ENCODE peak calls at places on chromosome 9, in nine cellular contexts. Y is DND-41; S is H1; F is cardiac muscle cell; U is PC-9; N is dorsolateral prefrontal cortex; I is CD4-positive, alpha-beta memory T cell; M is psoas muscle; X is BJ. Z is an unnamed sample. For H3K27me3, the result is how much of the 10 kb centered on the place peaks cover.

GRCh38 chr9:78898239-78898638 is 601.3 kb downstream of the PSAT1 start:
- DNase-seq in Y (no peak), S (no peak), F (no peak), U (no peak), N (no peak), I (no peak), M (no peak), X (no peak), Z (no peak)

GRCh38 chr9:133609311-133610098 is at the start of gene FAM163B:
- DNase-seq in Y (no peak), S (peak), F (peak), U (no peak), N (no peak), I (peak), M (peak), X (no peak), Z (peak)

GRCh38 chr9:111598730-111599091 is 736 bp downstream of the PTGR1 start:
- DNase-seq in Y (no peak), S (no peak), F (peak), U (no peak), N (no peak), I (no peak), M (peak), X (no peak), Z (peak)

GRCh38 chr9:22206833-22207232 is 197.7 kb upstream of the CDKN2B start:
- DNase-seq in Y (no peak), S (no peak), F (no peak), U (no peak), N (no peak), I (no peak), M (no peak), X (no peak), Z (no peak)

GRCh38 chr9:109017061-109017460 is 3.8 kb upstream of the CTNNAL1 start:
- DNase-seq in Y (no peak), S (no peak), F (peak), U (peak), N (no peak), I (no peak), M (no peak), X (no peak), Z (no peak)

GRCh38 chr9:93189369-93190132 is 5.6 kb downstream of the WNK2 start:
- DNase-seq in Y (no peak), S (no peak), F (no peak), U (no peak), N (no peak), I (no peak), M (no peak), X (no peak), Z (no peak)

GRCh38 chr9:10835791-10836463 is 223.1 kb upstream of the PTPRD start:
- DNase-seq in Y (no peak), S (no peak), F (no peak), U (no peak), N (no peak), I (no peak), M (no peak), X (no peak), Z (no peak)

GRCh38 chr9:117415584-117415937 is 704 bp upstream of the ASTN2 start:
- DNase-seq in Y (no peak), S (peak), F (no peak), U (no peak), N (peak), I (no peak), M (no peak), X (no peak), Z (no peak)

GRCh38 chr9:114034663-114035062 is 43.4 kb downstream of the AMBP start:
- DNase-seq in Y (no peak), S (peak), F (no peak), U (no peak), N (peak), I (no peak), M (no peak), X (no peak), Z (no peak)

GRCh38 chr9:97856857-97857602 is 4.0 kb downstream of the FOXE1 start:
- DNase-seq in Y (no peak), S (no peak), F (no peak), U (no peak), N (no peak), I (no peak), M (no peak), X (no peak), Z (peak)
- H3K27me3 ChIP-seq in Y (under half), S (half or more), F (half or more), U (under half), N (half or more), I (half or more), M (under half), X (half or more), Z (half or more)

GRCh38 chr9:124001445-124001799 is 10.1 kb upstream of the LHX2 start:
- DNase-seq in Y (no peak), S (no peak), F (no peak), U (no peak), N (no peak), I (no peak), M (no peak), X (no peak), Z (no peak)
- H3K27me3 ChIP-seq in Y (under half), S (half or more), F (half or more), U (half or more), N (under half), I (under half), M (under half), X (half or more), Z (under half)

GRCh38 chr9:9102295-9102694 is 1302.7 kb upstream of the DMAC1 start:
- DNase-seq in Y (no peak), S (no peak), F (no peak), U (no peak), N (no peak), I (no peak), M (no peak), X (no peak), Z (no peak)
- H3K27me3 ChIP-seq in Y (under half), S (under half), F (under half), U (under half), N (under half), I (under half), M (under half), X (under half), Z (under half)

GRCh38 chr9:84955155-84955554 is 285.6 kb downstream of the NTRK2 start:
- DNase-seq in Y (no peak), S (no peak), F (no peak), U (no peak), N (no peak), I (no peak), M (no peak), X (no peak), Z (no peak)

GRCh38 chr9:84950879-84951811 is 281.6 kb downstream of the NTRK2 start:
- DNase-seq in Y (no peak), S (no peak), F (no peak), U (no peak), N (no peak), I (no peak), M (no peak), X (no peak), Z (no peak)

GRCh38 chr9:84953797-84954695 is 284.5 kb downstream of the NTRK2 start:
- DNase-seq in Y (peak), S (peak), F (peak), U (no peak), N (peak), I (no peak), M (peak), X (no peak), Z (peak)

GRCh38 chr9:84955971-84956370 is 286.4 kb downstream of the NTRK2 start:
- DNase-seq in Y (no peak), S (no peak), F (no peak), U (no peak), N (no peak), I (no peak), M (no peak), X (no peak), Z (no peak)

DNA sequence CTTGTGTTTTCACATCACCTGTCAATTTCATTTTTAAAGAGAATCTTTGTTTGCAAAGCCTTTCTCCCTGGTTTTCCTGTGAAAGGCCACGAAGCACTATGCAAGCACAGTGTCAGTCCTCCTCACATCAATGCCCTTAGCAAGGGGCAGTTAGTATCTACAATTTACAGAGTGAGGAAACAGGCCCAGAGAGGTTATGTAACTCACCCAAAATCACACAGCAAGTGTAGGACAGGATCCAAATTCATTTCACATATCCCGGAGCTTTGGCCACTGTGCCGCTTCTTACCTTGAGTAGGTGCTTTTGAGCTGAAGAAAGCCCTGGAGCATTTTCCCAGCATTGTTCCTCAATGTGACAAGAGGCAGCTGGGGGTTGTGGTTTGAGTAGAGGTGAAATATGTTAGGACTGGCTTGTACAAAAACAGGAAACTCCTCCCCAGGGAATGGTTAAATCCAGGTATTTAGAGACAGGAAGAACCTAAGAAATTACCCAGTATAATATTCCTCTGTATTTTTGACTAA is 283.8 kb downstream of the NTRK2 start:
- DNase-seq in Y (no peak), S (no peak), F (no peak), U (no peak), N (no peak), I (no peak), M (no peak), X (no peak), Z (no peak)
- H3K27me3 ChIP-seq in Y (under half), S (under half), F (under half), U (under half), N (under half), I (under half), M (under half), X (under half), Z (under half)

DNA sequence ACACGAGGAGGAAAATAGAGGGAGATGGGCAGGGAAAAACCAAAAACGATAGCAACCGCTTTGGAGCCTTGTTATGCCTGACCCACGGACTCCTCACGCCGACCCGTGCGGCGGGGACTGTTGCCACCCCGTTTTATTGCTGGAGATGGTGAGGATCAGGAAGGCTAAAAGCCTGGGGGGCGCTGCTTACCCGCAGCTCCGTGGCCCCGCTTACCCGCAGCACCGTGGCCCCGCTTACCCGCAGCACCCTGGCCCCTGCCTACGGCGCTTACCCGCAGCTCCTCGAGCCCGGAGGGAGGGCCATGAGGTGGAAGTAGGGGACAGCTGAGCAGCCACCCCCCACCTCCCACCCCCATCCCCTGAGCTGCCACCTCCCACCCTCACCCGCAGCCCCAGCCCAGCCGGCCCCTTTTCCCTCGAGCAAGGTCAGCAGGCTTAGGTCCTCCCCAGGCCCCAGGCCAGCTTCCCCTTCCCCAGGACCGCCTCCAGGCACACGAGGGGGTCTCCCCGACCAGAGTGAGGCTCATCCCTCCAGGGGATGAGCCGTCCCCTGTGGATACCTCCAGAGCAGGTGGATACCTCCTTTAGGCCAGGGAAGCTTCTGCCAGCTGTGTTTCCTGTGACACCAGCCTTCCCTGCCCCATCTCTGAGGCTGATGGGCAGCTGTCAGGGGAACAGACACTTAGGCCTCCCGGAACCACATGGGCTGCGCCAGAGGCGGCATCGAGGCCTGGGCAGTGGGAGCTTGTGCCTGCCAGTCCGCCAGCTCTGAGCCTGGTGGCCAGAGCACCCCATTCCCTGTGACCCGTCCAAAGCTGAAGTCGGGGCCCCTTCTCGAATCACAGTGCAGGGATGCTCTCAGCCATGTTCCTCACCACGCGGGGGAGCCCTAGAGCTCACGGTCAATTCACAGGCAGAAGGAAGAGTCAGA is 92.3 kb downstream of the LMX1B start:
- DNase-seq in Y (peak), S (peak), F (peak), U (no peak), N (peak), I (peak), M (peak), X (no peak), Z (no peak)
- H3K27me3 ChIP-seq in Y (under half), S (under half), F (under half), U (under half), N (under half), I (under half), M (under half), X (under half), Z (half or more)

DNA sequence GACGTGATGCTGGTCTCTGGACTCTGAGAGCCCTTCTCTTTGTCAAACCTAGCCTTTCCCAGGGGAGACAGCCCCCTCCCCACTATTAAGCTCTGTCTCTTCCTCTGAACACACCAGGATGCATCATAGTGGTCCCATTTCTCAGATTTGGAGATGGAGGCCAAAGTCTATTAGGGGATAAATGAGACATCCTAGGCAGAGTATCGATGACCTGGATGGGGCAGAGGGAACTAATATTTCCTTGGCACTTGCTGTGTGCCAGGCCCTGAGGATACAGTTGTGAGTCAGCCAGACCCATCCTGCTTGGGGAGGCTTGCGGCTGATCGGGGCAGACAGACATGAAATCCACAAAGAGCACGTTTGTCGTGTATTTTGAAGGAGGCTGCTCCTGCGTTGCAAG is 5.2 kb downstream of the DNM1 start:
- DNase-seq in Y (no peak), S (no peak), F (no peak), U (no peak), N (no peak), I (no peak), M (no peak), X (no peak), Z (no peak)
- H3K27me3 ChIP-seq in Y (under half), S (under half), F (under half), U (under half), N (under half), I (under half), M (under half), X (under half), Z (under half)

GRCh38 chr9:23830949-23831730 is 5.1 kb upstream of the ELAVL2 start:
- DNase-seq in Y (no peak), S (peak), F (no peak), U (no peak), N (no peak), I (no peak), M (no peak), X (no peak), Z (no peak)
- H3K27me3 ChIP-seq in Y (under half), S (under half), F (half or more), U (under half), N (half or more), I (under half), M (under half), X (under half), Z (under half)

DNA sequence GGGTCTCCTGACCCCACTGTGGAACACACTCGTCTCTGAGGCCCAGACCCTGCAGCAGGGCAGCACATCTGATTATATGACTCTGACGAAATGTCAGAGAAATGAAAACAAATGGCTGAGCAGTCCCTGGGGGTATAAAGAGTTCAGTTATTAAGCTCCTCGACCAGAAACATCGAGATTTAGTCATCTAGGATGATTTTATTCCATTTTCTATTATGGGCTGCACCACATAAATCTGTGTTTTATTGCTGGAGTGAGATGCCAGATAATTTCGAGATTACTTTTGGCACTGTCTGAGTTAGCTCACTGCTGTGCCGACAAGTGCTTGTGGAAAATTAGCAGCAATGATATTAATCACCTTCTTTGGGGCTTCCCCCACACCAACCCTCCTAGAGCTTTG is 495.6 kb downstream of the DMAC1 start:
- DNase-seq in Y (no peak), S (no peak), F (no peak), U (no peak), N (no peak), I (no peak), M (no peak), X (no peak), Z (no peak)
- H3K27me3 ChIP-seq in Y (under half), S (under half), F (under half), U (under half), N (under half), I (under half), M (under half), X (under half), Z (under half)

GRCh38 chr9:127606043-127606442 is 6.0 kb upstream of the STXBP1 start:
- DNase-seq in Y (no peak), S (no peak), F (no peak), U (no peak), N (no peak), I (no peak), M (no peak), X (no peak), Z (no peak)
- H3K27me3 ChIP-seq in Y (under half), S (under half), F (under half), U (under half), N (under half), I (under half), M (under half), X (under half), Z (under half)

Z was measured in neuronal stem cell.